ENCODE peak calls at places on chromosomes 7 and 10, in eight cellular contexts. X is bronchial epithelial cell, R is fibroblast of mammary gland, O is body of pancreas, J is GM06990, M is HFFc6, Q is ovary, H is kidney. W is an unnamed sample.

GRCh38 chr10:133309111-133309719 is 501 bp downstream of the ZNF511 start:
- DNase-seq in X (peak), R (peak), O (peak), J (peak), M (peak), Q (peak), H (peak), W (peak)

GRCh38 chr10:48946891-48947500 is 7.4 kb upstream of the LRRC18 start:
- DNase-seq in X (peak), R (no peak), O (no peak), J (no peak), M (no peak), Q (no peak), H (no peak), W (no peak)

GRCh38 chr10:70312972-70313371 is 29.2 kb upstream of the NPFFR1 start:
- DNase-seq in X (no peak), R (peak), O (no peak), J (no peak), M (no peak), Q (no peak), H (peak), W (no peak)

GRCh38 chr7:44280636-44280992 is 44.8 kb downstream of the CAMK2B start:
- DNase-seq in X (no peak), R (no peak), O (no peak), J (no peak), M (no peak), Q (no peak), H (no peak), W (no peak)

GRCh38 chr10:4266387-4267083 is 481.5 kb upstream of the KLF6 start:
- DNase-seq in X (peak), R (peak), O (peak), J (no peak), M (no peak), Q (no peak), H (no peak), W (no peak)

GRCh38 chr10:49242604-49243003 is 54.4 kb upstream of the TMEM273 start:
- DNase-seq in X (no peak), R (no peak), O (no peak), J (no peak), M (no peak), Q (no peak), H (peak), W (no peak)

GRCh38 chr7:137789215-137789899 is 57.4 kb downstream of the DGKI start:
- DNase-seq in X (peak), R (no peak), O (no peak), J (no peak), M (no peak), Q (no peak), H (no peak), W (no peak)

GRCh38 chr7:98209166-98209920 is 1.9 kb upstream of the BHLHA15 start:
- DNase-seq in X (no peak), R (no peak), O (no peak), J (no peak), M (no peak), Q (no peak), H (peak), W (no peak)

GRCh38 chr10:50501899-50502556 is 121.7 kb downstream of the SGMS1 start:
- DNase-seq in X (peak), R (no peak), O (no peak), J (no peak), M (no peak), Q (no peak), H (no peak), W (no peak)

GRCh38 chr10:75857269-75857846 is 425.9 kb downstream of the LRMDA start:
- DNase-seq in X (no peak), R (no peak), O (no peak), J (no peak), M (no peak), Q (no peak), H (no peak), W (no peak)

GRCh38 chr7:7103343-7104313 is 78.7 kb upstream of the C1GALT1 start:
- DNase-seq in X (peak), R (peak), O (peak), J (no peak), M (peak), Q (no peak), H (peak), W (peak)

GRCh38 chr7:43756368-43757072 is 2.0 kb upstream of the BLVRA start:
- DNase-seq in X (peak), R (peak), O (peak), J (no peak), M (peak), Q (no peak), H (no peak), W (no peak)

GRCh38 chr7:139560678-139561077 is 37.2 kb downstream of the CLEC2L start:
- DNase-seq in X (no peak), R (no peak), O (no peak), J (no peak), M (no peak), Q (no peak), H (no peak), W (no peak)

GRCh38 chr7:130793855-130794618 is 60.0 kb upstream of the KLF14 start:
- DNase-seq in X (peak), R (peak), O (no peak), J (no peak), M (peak), Q (peak), H (no peak), W (peak)

GRCh38 chr7:151085691-151086620 is at the start of gene AGAP3:
- DNase-seq in X (peak), R (peak), O (peak), J (peak), M (peak), Q (peak), H (peak), W (peak)

GRCh38 chr7:106717997-106718871 is 57.3 kb upstream of the CCDC71L start:
- DNase-seq in X (peak), R (peak), O (peak), J (peak), M (peak), Q (no peak), H (no peak), W (peak)

GRCh38 chr7:39357648-39358047 is 208.6 kb upstream of the YAE1 start:
- DNase-seq in X (no peak), R (no peak), O (no peak), J (no peak), M (no peak), Q (no peak), H (no peak), W (no peak)

GRCh38 chr7:16670021-16670420 is 24.0 kb downstream of the BZW2 start:
- DNase-seq in X (no peak), R (peak), O (no peak), J (no peak), M (peak), Q (no peak), H (no peak), W (no peak)

GRCh38 chr7:27764109-27764508 is 24.1 kb downstream of the TAX1BP1 start:
- DNase-seq in X (no peak), R (no peak), O (no peak), J (no peak), M (no peak), Q (no peak), H (no peak), W (no peak)

GRCh38 chr10:17527530-17528146 is 73.2 kb upstream of the ST8SIA6 start:
- DNase-seq in X (peak), R (peak), O (no peak), J (no peak), M (peak), Q (no peak), H (no peak), W (peak)

GRCh38 chr10:50937230-50937907 is 51.9 kb upstream of the A1CF start:
- DNase-seq in X (peak), R (peak), O (peak), J (no peak), M (peak), Q (no peak), H (no peak), W (peak)

GRCh38 chr7:111098011-111098925 is 7.3 kb downstream of the LRRN3 start:
- DNase-seq in X (peak), R (peak), O (no peak), J (no peak), M (peak), Q (peak), H (no peak), W (peak)

GRCh38 chr10:61100882-61101281 is 156.9 kb upstream of the RHOBTB1 start:
- DNase-seq in X (no peak), R (no peak), O (no peak), J (no peak), M (no peak), Q (no peak), H (peak), W (no peak)

GRCh38 chr7:42935861-42936260 is 3.7 kb downstream of the MRPL32 start:
- DNase-seq in X (no peak), R (no peak), O (no peak), J (no peak), M (no peak), Q (no peak), H (no peak), W (no peak)

GRCh38 chr10:10891437-10891836 is 126.2 kb upstream of the CELF2 start:
- DNase-seq in X (peak), R (peak), O (no peak), J (no peak), M (peak), Q (no peak), H (no peak), W (no peak)

GRCh38 chr10:34922138-34922537 is 107.0 kb upstream of the PARD3 start:
- DNase-seq in X (peak), R (peak), O (no peak), J (no peak), M (peak), Q (no peak), H (no peak), W (no peak)

GRCh38 chr10:78515873-78516153 is 482.1 kb downstream of the RPS24 start:
- DNase-seq in X (no peak), R (no peak), O (no peak), J (no peak), M (no peak), Q (no peak), H (no peak), W (no peak)

GRCh38 chr7:42234736-42235135 is 2.3 kb downstream of the GLI3 start:
- DNase-seq in X (peak), R (no peak), O (no peak), J (no peak), M (no peak), Q (no peak), H (no peak), W (no peak)

GRCh38 chr7:1987084-1987535 is 245.6 kb downstream of the MAD1L1 start:
- DNase-seq in X (no peak), R (no peak), O (no peak), J (no peak), M (no peak), Q (no peak), H (peak), W (no peak)

GRCh38 chr10:94890264-94891022 is 48.0 kb upstream of the CYP2C9 start:
- DNase-seq in X (no peak), R (no peak), O (no peak), J (no peak), M (no peak), Q (no peak), H (no peak), W (no peak)
- TF ChIP-seq CTCF in X (no peak), R (no peak), O (no peak), J (no peak), M (no peak), Q (no peak), H (no peak), W (no peak)

GRCh38 chr10:101292194-101293006 is 61.6 kb upstream of the BTRC start:
- DNase-seq in X (no peak), R (no peak), O (no peak), J (no peak), M (no peak), Q (no peak), H (no peak), W (no peak)
- TF ChIP-seq CTCF in X (no peak), R (no peak), O (no peak), J (no peak), M (no peak), Q (no peak), H (no peak), W (no peak)

GRCh38 chr7:127253289-127254162 is 785 bp upstream of the GRM8 start:
- DNase-seq in X (peak), R (peak), O (peak), J (peak), M (peak), Q (peak), H (peak), W (peak)

GRCh38 chr7:127256326-127256725 is 3.6 kb upstream of the GRM8 start:
- DNase-seq in X (peak), R (no peak), O (no peak), J (no peak), M (no peak), Q (no peak), H (no peak), W (no peak)

GRCh38 chr7:127252736-127253288 is at the start of gene GRM8:
- DNase-seq in X (no peak), R (peak), O (peak), J (peak), M (no peak), Q (peak), H (peak), W (peak)

GRCh38 chr7:127252380-127252718 is 392 bp downstream of the GRM8 start:
- DNase-seq in X (no peak), R (no peak), O (no peak), J (no peak), M (no peak), Q (no peak), H (no peak), W (no peak)

GRCh38 chr7:127254163-127254684 is 1.5 kb upstream of the GRM8 start:
- DNase-seq in X (no peak), R (no peak), O (no peak), J (no peak), M (no peak), Q (no peak), H (no peak), W (no peak)
- TF ChIP-seq CTCF in X (no peak), R (no peak), O (no peak), J (no peak), M (peak), Q (no peak), H (no peak), W (no peak)

DNA sequence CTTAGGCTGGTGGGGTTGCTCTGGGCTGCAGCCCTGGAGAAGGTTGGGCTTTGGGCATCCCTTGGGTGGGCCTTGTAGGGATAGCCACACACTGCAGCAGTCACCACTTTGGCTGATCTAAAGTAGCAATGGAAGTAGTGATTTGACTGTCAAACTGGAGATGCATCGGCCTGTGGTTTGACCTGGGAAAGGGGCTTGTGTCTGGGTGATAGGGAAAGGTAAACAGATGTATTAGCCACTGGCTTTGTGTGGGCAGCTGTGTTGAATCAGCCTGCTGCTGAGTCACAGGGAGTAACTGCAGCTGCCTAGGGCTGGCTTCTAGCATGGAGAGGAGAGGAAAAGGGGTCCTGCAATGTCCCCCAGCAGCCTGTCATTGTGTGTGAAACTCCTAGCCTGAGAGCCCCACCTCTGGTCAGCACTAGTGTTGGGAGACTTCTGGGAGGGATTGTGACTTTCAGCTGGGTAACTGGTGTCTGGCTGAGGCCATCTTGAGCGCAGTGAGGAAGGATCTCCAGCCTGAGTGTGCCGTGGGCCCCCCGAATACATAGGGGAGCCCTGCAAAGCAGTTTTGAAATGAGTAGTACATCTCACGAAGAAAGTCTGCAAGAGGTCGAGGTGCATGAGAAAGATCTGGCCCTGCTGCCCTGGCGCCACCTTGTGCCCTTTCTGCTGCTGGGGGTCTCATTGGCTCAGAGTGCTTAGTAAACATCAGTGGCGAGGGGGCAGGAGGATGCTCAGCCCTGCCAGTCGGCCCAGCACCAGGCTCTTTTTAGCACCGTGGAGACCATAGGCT is 117.3 kb downstream of the FANK1 start:
- DNase-seq in X (peak), R (peak), O (no peak), J (peak), M (peak), Q (no peak), H (peak), W (peak)
- TF ChIP-seq CTCF in X (no peak), R (no peak), O (peak), J (peak), M (peak), Q (no peak), H (no peak), W (no peak)

GRCh38 chr7:258476-259190 is 31.3 kb upstream of the FOXL3 start:
- DNase-seq in X (no peak), R (no peak), O (no peak), J (no peak), M (no peak), Q (no peak), H (peak), W (no peak)
- TF ChIP-seq CTCF in X (no peak), R (no peak), O (no peak), J (no peak), M (no peak), Q (no peak), H (no peak), W (no peak)

DNA sequence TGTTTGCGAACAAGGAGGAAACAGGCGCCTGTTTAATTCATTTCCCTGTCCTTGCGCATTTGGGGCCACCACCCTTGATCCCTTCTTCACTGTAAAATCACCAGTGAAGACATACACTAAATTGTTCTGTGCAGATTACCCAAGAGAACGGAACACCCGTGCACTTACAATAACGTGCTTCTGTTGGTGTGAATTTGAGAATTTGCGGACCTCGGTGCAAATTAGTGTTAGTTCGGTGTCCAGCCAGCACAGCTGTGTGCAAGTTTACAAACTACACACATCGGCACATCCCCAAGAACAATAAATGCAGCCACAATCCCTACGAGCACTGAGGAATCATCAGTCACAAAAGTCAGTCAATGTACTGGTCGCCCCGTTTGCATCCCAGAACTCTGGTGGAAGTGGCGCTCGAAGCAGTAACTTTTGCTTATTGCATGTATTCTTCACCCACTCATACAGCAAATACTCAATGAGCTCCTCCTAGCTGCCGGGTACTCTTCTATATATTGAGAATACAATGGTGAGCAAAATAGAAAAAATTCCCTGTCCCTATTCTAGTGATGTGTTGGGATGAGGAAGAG is 791 bp upstream of the CNOT4 start:
- DNase-seq in X (peak), R (peak), O (no peak), J (peak), M (peak), Q (no peak), H (no peak), W (no peak)
- TF ChIP-seq CTCF in X (no peak), R (peak), O (no peak), J (no peak), M (peak), Q (no peak), H (no peak), W (no peak)

GRCh38 chr7:156629873-156630272 is 10.7 kb upstream of the RNF32 start:
- DNase-seq in X (no peak), R (no peak), O (no peak), J (no peak), M (no peak), Q (no peak), H (no peak), W (no peak)
- TF ChIP-seq CTCF in X (no peak), R (no peak), O (no peak), J (no peak), M (no peak), Q (no peak), H (no peak), W (no peak)

DNA sequence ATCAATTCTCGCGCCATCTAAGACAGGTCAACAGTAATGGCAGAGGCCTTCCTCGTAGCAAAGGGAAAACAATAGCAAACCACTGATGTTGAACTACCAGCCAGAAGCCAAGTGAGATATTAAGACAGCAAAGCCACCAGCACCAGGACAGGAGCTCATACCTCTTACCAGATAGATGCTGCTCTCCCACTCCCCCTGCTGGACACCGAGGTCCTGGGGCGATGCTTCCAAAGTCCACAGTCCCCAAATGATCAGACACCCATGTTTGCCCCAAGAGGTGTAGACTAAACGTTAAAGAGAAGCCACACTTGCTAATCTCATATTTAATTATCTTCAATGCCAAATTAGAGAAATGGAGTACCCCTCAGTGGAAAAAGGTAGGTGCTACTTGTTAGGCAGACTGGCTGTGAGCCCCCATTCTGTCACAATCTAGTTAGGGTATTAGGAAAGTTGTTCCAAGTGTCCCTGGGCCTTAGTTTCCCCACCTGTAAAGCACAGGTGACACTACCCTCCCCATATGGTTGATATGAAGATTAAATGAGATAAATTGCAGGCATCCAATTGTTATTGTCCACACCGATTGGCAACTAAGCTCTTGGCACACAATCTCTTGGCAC is 39.9 kb downstream of the TOMM7 start:
- DNase-seq in X (peak), R (peak), O (peak), J (peak), M (peak), Q (peak), H (no peak), W (peak)
- TF ChIP-seq CTCF in X (peak), R (peak), O (peak), J (peak), M (peak), Q (no peak), H (peak), W (peak)

DNA sequence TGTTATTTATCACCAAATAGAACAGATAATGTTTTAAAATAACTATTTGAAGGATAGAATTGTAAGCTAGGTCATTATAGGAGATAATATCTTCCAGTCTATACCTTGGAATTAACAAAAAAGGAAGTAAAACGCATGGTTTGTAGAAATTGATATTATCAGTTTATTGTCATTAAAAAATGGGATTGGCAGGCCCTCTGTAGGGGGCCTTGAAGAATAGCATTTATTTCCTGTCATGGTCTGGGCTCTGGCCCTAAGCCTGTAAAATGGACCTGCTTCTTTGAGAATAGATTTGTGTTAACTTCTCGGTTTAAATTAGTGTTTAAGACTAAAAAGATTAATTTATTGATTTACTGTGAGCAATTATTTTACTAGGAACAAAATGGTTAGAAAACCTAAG is 197.6 kb upstream of the FOXP2 start:
- DNase-seq in X (peak), R (peak), O (no peak), J (no peak), M (no peak), Q (no peak), H (no peak), W (no peak)
- TF ChIP-seq CTCF in X (no peak), R (peak), O (peak), J (no peak), M (no peak), Q (no peak), H (peak), W (no peak)

GRCh38 chr7:55128693-55129394 is 110.0 kb downstream of the EGFR start:
- DNase-seq in X (peak), R (peak), O (peak), J (no peak), M (peak), Q (peak), H (peak), W (no peak)

GRCh38 chr7:55130554-55131198 is 111.9 kb downstream of the EGFR start:
- DNase-seq in X (peak), R (peak), O (peak), J (no peak), M (peak), Q (peak), H (peak), W (no peak)

GRCh38 chr7:55131421-55131929 is 112.7 kb downstream of the EGFR start:
- DNase-seq in X (no peak), R (no peak), O (no peak), J (no peak), M (no peak), Q (no peak), H (peak), W (no peak)

GRCh38 chr7:55129409-55130078 is 110.7 kb downstream of the EGFR start:
- DNase-seq in X (peak), R (peak), O (no peak), J (no peak), M (peak), Q (no peak), H (no peak), W (no peak)

GRCh38 chr7:55130079-55130476 is 111.3 kb downstream of the EGFR start:
- DNase-seq in X (no peak), R (peak), O (no peak), J (no peak), M (peak), Q (peak), H (no peak), W (no peak)
- TF ChIP-seq CTCF in X (no peak), R (no peak), O (no peak), J (no peak), M (no peak), Q (no peak), H (peak), W (no peak)